ENCODE peak calls at places on chromosomes 1 and 21, in eight cellular contexts. W is NCI-H460; Q is naive thymus-derived CD8-positive, alpha-beta T cell; K is upper lobe of right lung; M is dermis microvascular lymphatic vessel endothelial cell; P is Right ventricle myocardium superior; Y is PC-9; H is memory B cell. T is an unnamed sample.

GRCh38 chr21:38721983-38722382 is 83.7 kb upstream of the ETS2 start:
- DNase-seq in Y (no peak), Q (no peak), W (no peak), P (no peak), M (no peak), K (no peak), H (no peak), T (no peak)

GRCh38 chr1:205588691-205589445 is 42.9 kb downstream of the ELK4 start:
- DNase-seq in Y (no peak), W (peak), P (no peak), Q (no peak), H (no peak), K (peak), M (no peak), T (no peak)

GRCh38 chr1:26991310-26992116 is 2.0 kb upstream of the TRNP1 start:
- DNase-seq in W (no peak), K (no peak), Q (no peak), Y (no peak), P (no peak), M (no peak), H (no peak), T (no peak)

GRCh38 chr1:150066838-150067183 is 765 bp upstream of the VPS45 start:
- DNase-seq in P (peak), W (no peak), Y (no peak), H (peak), M (no peak), Q (peak), K (peak), T (no peak)

GRCh38 chr1:197145451-197146029 is 929 bp downstream of the ASPM start:
- DNase-seq in K (no peak), Y (no peak), P (no peak), Q (peak), M (no peak), W (no peak), H (no peak), T (no peak)

GRCh38 chr1:198153103-198153502 is 3.7 kb upstream of the NEK7 start:
- DNase-seq in W (no peak), Y (no peak), P (no peak), K (no peak), M (peak), H (no peak), Q (no peak), T (no peak)

GRCh38 chr1:40939320-40940059 is 40.0 kb upstream of the CTPS1 start:
- DNase-seq in K (no peak), Q (no peak), H (no peak), W (no peak), M (no peak), P (peak), Y (no peak), T (no peak)

GRCh38 chr1:115761601-115762302 is 6.8 kb downstream of the CASQ2 start:
- DNase-seq in P (no peak), Q (no peak), M (no peak), W (no peak), K (no peak), Y (no peak), H (no peak), T (no peak)

GRCh38 chr1:223062177-223062576 is 80.9 kb downstream of the TLR5 start:
- DNase-seq in Q (no peak), M (no peak), Y (peak), W (peak), H (no peak), P (no peak), K (no peak), T (no peak)

GRCh38 chr1:21574464-21575151 is 65.4 kb downstream of the ALPL start:
- DNase-seq in Y (no peak), H (no peak), Q (no peak), K (no peak), P (peak), W (no peak), M (peak), T (no peak)

GRCh38 chr21:25370311-25370744 is 237.0 kb downstream of the MRPL39 start:
- DNase-seq in Y (no peak), K (no peak), Q (no peak), M (no peak), W (no peak), H (no peak), P (no peak), T (peak)

GRCh38 chr1:1084372-1085170 is 10.5 kb upstream of the RNF223 start:
- DNase-seq in M (no peak), Q (no peak), K (peak), W (no peak), Y (no peak), H (peak), P (peak), T (no peak)

GRCh38 chr1:89719502-89720306 is 86.8 kb downstream of the LRRC8C start:
- DNase-seq in Q (no peak), H (no peak), M (no peak), P (no peak), W (no peak), K (no peak), Y (no peak), T (no peak)

GRCh38 chr1:158120254-158120653 is 60.4 kb upstream of the CD1D start:
- DNase-seq in Y (peak), P (no peak), M (no peak), W (no peak), H (no peak), K (no peak), Q (no peak), T (no peak)

GRCh38 chr1:56297948-56298347 is 281.4 kb downstream of the PLPP3 start:
- DNase-seq in W (no peak), H (no peak), P (no peak), Y (no peak), M (no peak), K (no peak), Q (no peak), T (no peak)

GRCh38 chr1:202625416-202626360 is 84.6 kb downstream of the SYT2 start:
- DNase-seq in Y (no peak), P (peak), Q (peak), M (peak), H (peak), W (peak), K (peak), T (peak)

GRCh38 chr21:36511484-36512227 is 31.7 kb upstream of the CLDN14 start:
- DNase-seq in P (no peak), M (no peak), Q (no peak), K (no peak), H (no peak), Y (no peak), W (no peak), T (no peak)

GRCh38 chr1:818611-819291 is 105.0 kb upstream of the SAMD11 start:
- DNase-seq in K (no peak), Q (no peak), Y (no peak), W (no peak), M (no peak), H (no peak), P (no peak), T (no peak)

GRCh38 chr1:24420547-24420946 is 4.9 kb downstream of the NIPAL3 start:
- DNase-seq in W (no peak), P (no peak), K (no peak), H (no peak), Q (no peak), M (no peak), Y (no peak), T (no peak)

GRCh38 chr21:32978346-32979270 is 47.1 kb upstream of the OLIG2 start:
- DNase-seq in W (no peak), Y (no peak), K (no peak), M (no peak), Q (no peak), H (no peak), P (no peak), T (no peak)

GRCh38 chr1:23790696-23791433 is at the start of gene LYPLA2:
- DNase-seq in M (peak), Q (peak), P (peak), W (peak), Y (peak), K (peak), H (peak), T (peak)

GRCh38 chr1:68293609-68294353 is 61.5 kb upstream of the WLS start:
- DNase-seq in W (no peak), K (no peak), P (no peak), Q (no peak), M (no peak), H (no peak), Y (no peak), T (no peak)

GRCh38 chr1:96559707-96560588 is 161.6 kb upstream of the PTBP2 start:
- DNase-seq in Q (no peak), M (no peak), P (no peak), Y (peak), K (no peak), H (no peak), W (peak), T (no peak)

GRCh38 chr1:244118087-244118761 is 67.1 kb downstream of the ZBTB18 start:
- DNase-seq in H (no peak), Y (no peak), M (no peak), Q (no peak), W (no peak), P (no peak), K (no peak), T (no peak)

GRCh38 chr21:14862794-14863720 is 201.7 kb downstream of the NRIP1 start:
- DNase-seq in P (no peak), Y (no peak), Q (peak), H (no peak), W (no peak), K (no peak), M (peak), T (no peak)

GRCh38 chr1:200082329-200082728 is 54.8 kb downstream of the NR5A2 start:
- DNase-seq in Q (no peak), W (no peak), K (no peak), Y (peak), P (no peak), H (no peak), M (no peak), T (no peak)

GRCh38 chr1:22503721-22504410 is 52.2 kb downstream of the ZBTB40 start:
- DNase-seq in H (no peak), K (no peak), Y (no peak), W (no peak), P (no peak), Q (no peak), M (no peak), T (no peak)

GRCh38 chr1:65247419-65248359 is 61.7 kb upstream of the DNAJC6 start:
- DNase-seq in W (no peak), Q (no peak), M (no peak), Y (peak), K (no peak), P (no peak), H (no peak), T (peak)

GRCh38 chr1:54579337-54579781 is 31.3 kb downstream of the ACOT11 start:
- DNase-seq in H (no peak), Y (no peak), M (no peak), W (no peak), Q (no peak), K (no peak), P (no peak), T (peak)

GRCh38 chr1:166969074-166969677 is 6.2 kb downstream of the ILDR2 start:
- DNase-seq in M (no peak), P (no peak), Q (no peak), H (no peak), K (no peak), W (no peak), Y (no peak), T (no peak)

GRCh38 chr1:164651378-164651951 is 92.5 kb downstream of the PBX1 start:
- DNase-seq in K (no peak), W (no peak), H (no peak), P (no peak), Y (peak), M (no peak), Q (no peak), T (no peak)

GRCh38 chr21:16908087-16908486 is 604.8 kb upstream of the CXADR start:
- DNase-seq in K (no peak), M (no peak), W (no peak), Y (peak), Q (no peak), P (no peak), H (no peak), T (no peak)

GRCh38 chr1:89276690-89277089 is 4.0 kb upstream of the GBP5 start:
- DNase-seq in Q (no peak), H (no peak), P (no peak), Y (no peak), W (no peak), K (no peak), M (no peak), T (no peak)

T was measured in COLO829.